ENCODE peak calls at places on chromosome 4, in seven cellular contexts. B is SK-N-SH, M is GM12878, K is HepG2, C is K562, N is Panc1, Z is H1. J is an unnamed sample.

GRCh38 chr4:138898282-138898681 is 117.3 kb upstream of the NOCT start:
- DNase-seq in Z (no peak), K (no peak), M (no peak), N (no peak), B (no peak), C (no peak), J (no peak)

GRCh38 chr4:15575951-15576350 is 79.2 kb downstream of the FBXL5 start:
- DNase-seq in N (no peak), Z (no peak), M (no peak), K (no peak), B (no peak), C (no peak), J (no peak)

GRCh38 chr4:1578968-1579833 is 104.9 kb downstream of the FAM53A start:
- DNase-seq in K (no peak), N (peak; percentile 48), C (peak; percentile 79), B (peak; percentile 91), Z (peak; percentile 79), M (no peak), J (peak; percentile 65)

GRCh38 chr4:69470561-69470960 is 25.1 kb downstream of the UGT2B4 start:
- DNase-seq in C (no peak), B (peak; percentile 0), Z (no peak), K (no peak), M (no peak), N (no peak), J (no peak)

GRCh38 chr4:81326581-81326980 is 111.6 kb upstream of the PRKG2 start:
- DNase-seq in C (no peak), N (no peak), K (no peak), M (no peak), B (no peak), Z (no peak), J (no peak)

GRCh38 chr4:173243321-173243720 is 74.7 kb downstream of the GALNT7 start:
- DNase-seq in K (no peak), C (no peak), Z (no peak), M (no peak), B (no peak), N (peak; percentile 47), J (no peak)

GRCh38 chr4:86156526-86156925 is 203.3 kb downstream of the MAPK10 start:
- DNase-seq in N (no peak), Z (no peak), K (no peak), C (no peak), M (no peak), B (no peak), J (no peak)

GRCh38 chr4:89836031-89836777 is 757 bp downstream of the SNCA start:
- DNase-seq in Z (peak; percentile 65), M (no peak), K (no peak), B (peak; percentile 63), N (no peak), C (peak; percentile 12), J (no peak)

GRCh38 chr4:175351473-175351872 is 433.3 kb downstream of the ADAM29 start:
- DNase-seq in K (no peak), N (no peak), B (no peak), M (no peak), Z (no peak), C (no peak), J (no peak)

GRCh38 chr4:168634276-168634802 is 137.5 kb downstream of the PALLD start:
- DNase-seq in K (no peak), C (no peak), N (no peak), Z (no peak), B (no peak), M (no peak), J (no peak)

GRCh38 chr4:23878912-23879732 is 10.7 kb downstream of the PPARGC1A start:
- DNase-seq in B (no peak), C (no peak), Z (no peak), N (no peak), M (no peak), K (no peak), J (no peak)

GRCh38 chr4:25141592-25141991 is 18.7 kb downstream of the SEPSECS start:
- DNase-seq in M (no peak), B (no peak), K (no peak), Z (no peak), N (no peak), C (no peak), J (no peak)

GRCh38 chr4:158652920-158653319 is 18.8 kb downstream of the C4orf46 start:
- DNase-seq in B (no peak), N (no peak), K (no peak), Z (no peak), M (no peak), C (no peak), J (no peak)

GRCh38 chr4:306551-306961 is 1.3 kb upstream of the ZNF732 start:
- DNase-seq in M (peak; percentile 73), N (no peak), K (no peak), Z (no peak), B (no peak), C (no peak), J (no peak)

GRCh38 chr4:4200624-4201023 is 26.1 kb downstream of the OTOP1 start:
- DNase-seq in N (no peak), B (no peak), M (no peak), Z (no peak), C (no peak), K (no peak), J (no peak)

GRCh38 chr4:112931001-112931400 is 118.5 kb upstream of the ANK2 start:
- DNase-seq in K (no peak), C (no peak), M (no peak), N (no peak), Z (no peak), B (no peak), J (no peak)

GRCh38 chr4:119537586-119537985 is 91.0 kb downstream of the PDE5A start:
- DNase-seq in K (no peak), N (no peak), M (no peak), Z (no peak), B (no peak), C (no peak), J (no peak)

GRCh38 chr4:119526786-119527550 is 101.6 kb downstream of the PDE5A start:
- DNase-seq in N (no peak), Z (no peak), C (no peak), M (no peak), K (peak; percentile 44), B (no peak), J (no peak)

GRCh38 chr4:119529788-119530187 is 98.8 kb downstream of the PDE5A start:
- DNase-seq in C (no peak), N (no peak), M (no peak), Z (no peak), K (no peak), B (no peak), J (no peak)

GRCh38 chr4:119536572-119537528 is 91.8 kb downstream of the PDE5A start:
- DNase-seq in N (no peak), Z (no peak), K (no peak), B (no peak), C (no peak), M (no peak), J (no peak)

GRCh38 chr4:119532319-119532718 is 96.3 kb downstream of the PDE5A start:
- DNase-seq in M (no peak), K (no peak), C (no peak), N (no peak), Z (no peak), B (no peak), J (no peak)
- H3K4me1 ChIP-seq in M (peaks cover 6% of the 10 kb centered on the region), K (peaks cover 3% of the 10 kb centered on the region), C (no peaks in the 10 kb centered on the region), N (peaks cover under 1% of the 10 kb centered on the region), Z (no peaks in the 10 kb centered on the region), B (no peaks in the 10 kb centered on the region), J (no peaks in the 10 kb centered on the region)

GRCh38 chr4:135510582-135510981 is 1309.0 kb upstream of the PABPC4L start:
- DNase-seq in B (no peak), C (no peak), Z (no peak), K (no peak), N (no peak), M (no peak), J (no peak)

DNA sequence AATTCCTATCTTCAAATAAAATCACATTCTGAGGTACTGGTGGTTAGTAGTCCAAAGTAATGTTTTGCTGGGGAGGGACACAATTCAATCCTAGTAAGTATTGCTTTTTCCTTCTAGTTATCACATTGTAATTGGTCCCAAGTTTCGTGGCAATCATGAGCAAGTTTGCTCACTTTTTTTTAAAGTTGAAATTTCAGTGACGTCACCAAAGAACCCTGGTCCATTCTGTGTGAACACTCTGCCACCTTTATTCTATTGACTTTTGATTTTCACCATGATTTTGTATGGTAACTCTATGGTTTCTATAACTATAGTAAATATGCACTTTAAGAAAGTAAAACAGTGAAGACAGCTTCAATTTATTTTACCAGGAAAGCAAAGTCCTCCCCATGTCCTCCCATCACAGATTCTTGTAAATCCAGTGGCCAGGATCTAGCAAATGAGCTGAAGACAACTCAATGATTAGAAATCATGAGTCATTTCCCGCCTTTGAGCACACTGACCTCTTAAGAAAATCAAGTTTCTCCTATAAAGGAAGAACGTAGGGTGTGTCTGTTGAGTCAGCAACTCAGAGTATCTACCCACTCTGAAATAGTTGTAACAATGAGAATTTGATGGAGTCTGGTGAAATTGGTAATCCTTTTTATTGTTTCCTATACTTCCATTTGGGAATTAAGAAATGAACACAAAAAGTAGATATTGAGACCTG is 1306.6 kb upstream of the PABPC4L start:
- DNase-seq in N (no peak), B (no peak), K (no peak), Z (no peak), C (no peak), M (no peak), J (peak; percentile 88)
- TF ChIP-seq SIN3A in N (no peak), B (no peak), K (no peak), Z (no peak), C (no peak), M (no peak), J (no peak)

DNA sequence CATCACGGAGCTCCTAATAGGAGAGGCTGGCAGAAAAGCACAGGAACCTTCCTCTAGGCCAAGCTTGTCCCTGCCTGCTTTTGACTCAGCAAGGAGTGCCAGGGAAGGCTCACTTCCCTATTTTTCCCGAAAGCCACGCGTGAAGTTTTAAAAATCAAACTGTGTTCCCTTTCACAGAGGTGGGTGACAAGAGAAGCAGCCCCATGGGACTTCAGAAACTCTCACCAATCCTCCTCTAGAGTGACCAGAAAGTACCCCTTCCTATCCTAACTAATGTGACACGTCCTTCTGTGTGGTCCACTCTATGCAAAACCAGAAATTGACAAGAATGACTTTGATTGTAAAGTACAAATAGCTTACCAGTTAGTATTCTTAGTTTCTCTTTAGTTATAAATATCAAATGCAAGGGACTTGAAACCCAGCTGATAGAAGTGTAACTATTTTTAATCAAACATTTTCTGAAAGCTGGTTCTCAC is 41.9 kb downstream of the NFKB1 start:
- DNase-seq in C (no peak), Z (no peak), N (no peak), B (no peak), K (no peak), M (peak; percentile 76), J (no peak)
- H3K4me1 ChIP-seq in C (no peaks in the 10 kb centered on the region), Z (no peaks in the 10 kb centered on the region), N (no peaks in the 10 kb centered on the region), B (no peaks in the 10 kb centered on the region), K (no peaks in the 10 kb centered on the region), M (peaks cover 47% of the 10 kb centered on the region), J (no peaks in the 10 kb centered on the region)

DNA sequence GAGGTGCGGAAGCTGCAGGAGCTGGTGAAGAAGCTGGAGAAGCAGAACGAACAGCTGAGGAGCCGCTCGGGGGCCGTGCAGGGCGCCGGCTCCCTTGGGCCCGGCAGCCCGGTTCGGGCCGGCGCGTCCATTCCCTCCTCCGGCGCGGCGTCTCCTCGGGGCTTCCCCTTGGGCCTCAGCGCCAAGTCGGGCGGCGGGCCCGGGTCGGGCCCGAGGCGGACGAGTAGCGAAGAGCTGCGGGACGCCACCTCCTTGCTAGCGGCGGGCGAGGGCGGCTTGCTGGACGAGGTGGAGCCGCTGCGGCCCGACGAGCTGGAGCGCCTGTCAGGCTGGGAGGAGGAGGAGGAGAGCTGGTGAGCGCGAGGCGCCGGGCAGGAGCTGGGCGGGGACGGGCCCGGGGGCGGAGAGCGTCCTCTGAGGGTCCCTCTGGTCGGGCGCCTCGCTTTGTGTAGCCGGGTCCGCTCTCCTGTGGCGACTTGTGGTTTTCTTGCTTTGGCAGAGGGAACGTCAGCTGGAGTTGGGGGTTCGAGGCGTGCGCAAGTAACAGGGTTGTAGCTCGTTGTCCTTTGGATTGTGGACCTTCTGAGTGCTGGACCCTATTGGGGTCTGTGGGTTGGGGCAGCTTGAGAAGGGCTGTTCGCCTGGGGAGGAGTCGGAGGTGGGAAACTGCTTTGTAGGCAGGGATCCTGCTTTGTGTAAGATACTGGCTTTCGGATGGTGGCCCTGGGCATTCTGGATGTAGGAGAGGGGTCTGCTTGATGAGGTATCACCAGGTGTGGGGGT is 638 bp downstream of the SLAIN2 start:
- DNase-seq in Z (peak; percentile 80), K (no peak), N (no peak), C (peak; percentile 43), B (peak; percentile 62), M (no peak), J (no peak)
- TF ChIP-seq SIN3A in Z (peak; percentile 46), K (peak; percentile 50), N (no peak), C (peak; percentile 14), B (peak; percentile 32), M (peak; percentile 25), J (no peak)

J was measured in HCT116.